ENCODE peak calls at places on chromosomes 16 and 17, in six cellular contexts. Y is neuronal stem cell, U is H1, H is IMR-90, L is mesenchymal stem cell, G is H9. A is an unnamed sample.

GRCh38 chr17:59702304-59702703 is 4.9 kb downstream of the PTRH2 start:
- DNase-seq in Y (no peak), U (no peak), H (no peak), L (no peak), G (no peak), A (no peak)

GRCh38 chr16:28846933-28847273 is 755 bp upstream of the TUFM start:
- DNase-seq in Y (no peak), U (no peak), H (peak), L (no peak), G (no peak), A (no peak)

GRCh38 chr17:21283482-21284318 is 811 bp upstream of the MAP2K3 start:
- DNase-seq in Y (no peak), U (no peak), H (peak), L (peak), G (no peak), A (no peak)

GRCh38 chr17:63446218-63446980 is at the start of gene CYB561:
- DNase-seq in Y (peak), U (no peak), H (peak), L (peak), G (no peak), A (peak)

GRCh38 chr16:117381-118365 is 20.8 kb downstream of the NPRL3 start:
- DNase-seq in Y (peak), U (peak), H (peak), L (peak), G (peak), A (peak)

GRCh38 chr17:57534863-57535651 is 210.0 kb downstream of the CCDC182 start:
- DNase-seq in Y (no peak), U (no peak), H (no peak), L (peak), G (no peak), A (peak)

GRCh38 chr17:47714773-47715396 is 18.2 kb upstream of the TBX21 start:
- DNase-seq in Y (no peak), U (no peak), H (no peak), L (no peak), G (no peak), A (no peak)

GRCh38 chr16:87138316-87138715 is 178.9 kb downstream of the C16orf95 start:
- DNase-seq in Y (no peak), U (no peak), H (no peak), L (no peak), G (no peak), A (no peak)

GRCh38 chr17:54899201-54899600 is 1.5 kb upstream of the TOM1L1 start:
- DNase-seq in Y (no peak), U (no peak), H (no peak), L (no peak), G (no peak), A (peak)

GRCh38 chr17:50087246-50087911 is 7.8 kb upstream of the PDK2 start:
- DNase-seq in Y (peak), U (no peak), H (peak), L (peak), G (peak), A (peak)

GRCh38 chr16:63346000-63346399 is 1309.8 kb upstream of the CDH8 start:
- DNase-seq in Y (no peak), U (no peak), H (no peak), L (no peak), G (no peak), A (no peak)

GRCh38 chr16:23504453-23505179 is 5.7 kb downstream of the GGA2 start:
- DNase-seq in Y (peak), U (no peak), H (peak), L (peak), G (peak), A (peak)

GRCh38 chr17:2689411-2690164 is 22.0 kb downstream of the CLUH start:
- DNase-seq in Y (no peak), U (no peak), H (no peak), L (no peak), G (peak), A (no peak)

GRCh38 chr17:2691965-2692780 is 19.4 kb downstream of the CLUH start:
- DNase-seq in Y (no peak), U (no peak), H (no peak), L (no peak), G (peak), A (no peak)

GRCh38 chr17:2691069-2691871 is 20.3 kb downstream of the CLUH start:
- DNase-seq in Y (no peak), U (no peak), H (no peak), L (no peak), G (no peak), A (no peak)

GRCh38 chr17:2688351-2689342 is 22.9 kb downstream of the CLUH start:
- DNase-seq in Y (no peak), U (no peak), H (no peak), L (no peak), G (peak), A (peak)

GRCh38 chr17:2690165-2691068 is 21.1 kb downstream of the CLUH start:
- DNase-seq in Y (no peak), U (no peak), H (no peak), L (no peak), G (peak), A (no peak)
- H2BK120ac ChIP-seq in Y (no peak), U (no peak), H (no peak), L (no peak), G (no peak), A (no peak)

GRCh38 chr17:40095944-40096791 is 4.2 kb downstream of the NR1D1 start:
- DNase-seq in Y (no peak), U (no peak), H (peak), L (no peak), G (no peak), A (no peak)
- H3K4me2 ChIP-seq in Y (no peak), U (no peak), H (no peak), L (no peak), G (no peak), A (no peak)

GRCh38 chr17:17842111-17842876 is 5.5 kb upstream of the SREBF1 start:
- DNase-seq in Y (no peak), U (no peak), H (no peak), L (no peak), G (no peak), A (no peak)
- H3K9ac ChIP-seq in Y (no peak), U (no peak), H (no peak), L (no peak), G (no peak), A (no peak)

GRCh38 chr17:5488752-5489151 is 2.4 kb downstream of the MIS12 start:
- DNase-seq in Y (no peak), U (no peak), H (no peak), L (no peak), G (no peak), A (no peak)

GRCh38 chr17:5486206-5487124 is at the start of gene MIS12:
- DNase-seq in Y (peak), U (peak), H (peak), L (peak), G (peak), A (peak)

GRCh38 chr17:5481451-5481850 is 4.5 kb downstream of the DERL2 start:
- DNase-seq in Y (no peak), U (no peak), H (no peak), L (no peak), G (no peak), A (no peak)

DNA sequence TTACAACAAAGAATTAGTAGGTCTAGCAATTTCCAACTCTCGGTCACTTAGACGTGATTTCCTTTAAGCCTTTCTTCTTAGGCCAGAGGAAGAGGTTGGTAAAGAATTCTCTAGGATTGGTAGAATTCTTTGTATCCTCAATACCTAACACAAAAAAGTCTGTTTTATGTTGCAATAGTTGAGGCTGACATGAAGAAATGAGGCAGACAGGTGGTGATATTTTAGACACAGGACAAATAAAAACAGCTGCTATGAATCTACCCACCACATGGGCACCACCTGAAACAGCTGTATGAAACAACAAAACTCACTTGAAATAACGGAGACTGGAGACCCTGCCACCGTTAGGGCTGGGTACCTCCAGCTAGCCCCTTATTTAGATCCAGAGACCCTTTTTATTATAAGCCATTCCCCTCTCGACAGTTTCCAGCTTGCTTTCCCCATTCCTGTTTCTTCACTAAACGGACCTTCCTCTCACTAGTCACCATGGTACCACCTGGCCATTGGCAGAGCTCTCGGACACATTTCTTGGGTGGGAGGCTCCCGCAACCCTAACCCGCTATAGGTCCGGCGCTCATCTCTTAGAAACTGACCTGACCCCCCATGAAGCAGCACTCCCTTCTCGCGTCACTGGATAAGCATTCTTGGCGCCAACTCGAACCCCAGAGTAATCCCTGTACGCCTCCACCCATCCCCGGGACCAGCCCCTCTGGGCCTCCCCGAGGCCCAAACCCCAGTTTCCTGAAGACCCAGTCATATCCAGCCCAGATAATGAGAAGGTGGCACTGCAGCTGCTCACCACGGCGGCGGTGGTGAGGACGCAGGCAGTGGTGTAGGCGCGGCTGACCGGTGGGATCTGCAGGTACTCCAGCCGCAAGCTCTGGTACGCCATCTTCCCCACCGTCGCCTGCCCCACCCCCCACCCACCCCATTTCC is at the start of gene DERL2:
- DNase-seq in Y (peak), U (no peak), H (peak), L (no peak), G (no peak), A (peak)
- H2BK120ac ChIP-seq in Y (no peak), U (peak), H (peak), L (peak), G (peak), A (no peak)

A was measured in mesendoderm.